ENCODE peak calls at places on chromosome 12, in four cellular contexts. R, L, A and U are unnamed samples.

GRCh38 chr12:89789862-89790261 is 81.2 kb upstream of the ATP2B1 start:
- DNase-seq in L (no peak), R (peak; percentile 43), A (no peak), U (no peak)

GRCh38 chr12:50637870-50638481 is 125.9 kb upstream of the ATF1 start:
- DNase-seq in R (no peak), L (no peak), A (peak; percentile 40), U (peak; percentile 35)

GRCh38 chr12:104498211-104498801 is 41.6 kb downstream of the CHST11 start:
- DNase-seq in A (no peak), R (no peak), L (peak; percentile 16), U (no peak)

GRCh38 chr12:46790066-46790465 is 35.7 kb downstream of the SLC38A4 start:
- DNase-seq in R (no peak), L (no peak), A (no peak), U (no peak)

GRCh38 chr12:68138480-68138879 is 21.1 kb downstream of the IFNG start:
- DNase-seq in A (no peak), R (no peak), L (no peak), U (no peak)

GRCh38 chr12:47711448-47711847 is 5.6 kb upstream of the RPAP3 start:
- DNase-seq in R (no peak), L (no peak), A (no peak), U (no peak)

GRCh38 chr12:60421741-60422140 is 825.9 kb downstream of the SLC16A7 start:
- DNase-seq in L (no peak), A (no peak), R (no peak), U (no peak)

GRCh38 chr12:82470906-82471512 is 112.7 kb downstream of the METTL25 start:
- DNase-seq in R (no peak), L (no peak), A (no peak), U (no peak)

GRCh38 chr12:48192861-48193260 is 9.4 kb downstream of the CCDC184 start:
- DNase-seq in R (no peak), L (no peak), A (no peak), U (no peak)

GRCh38 chr12:83216230-83216629 is 529.5 kb downstream of the TMTC2 start:
- DNase-seq in R (no peak), A (no peak), L (no peak), U (no peak)

GRCh38 chr12:84920331-84920730 is 7.7 kb upstream of the SLC6A15 start:
- DNase-seq in R (no peak), A (no peak), L (no peak), U (no peak)

GRCh38 chr12:15227004-15227679 is 5.9 kb upstream of the RERG start:
- DNase-seq in A (peak; percentile 42), L (peak; percentile 42), R (no peak), U (peak; percentile 33)

GRCh38 chr12:6310771-6311610 is 509 bp downstream of the PLEKHG6 start:
- DNase-seq in R (no peak), L (no peak), A (no peak), U (no peak)

GRCh38 chr12:14211829-14212455 is 153.5 kb upstream of the ATF7IP start:
- DNase-seq in A (no peak), L (no peak), R (no peak), U (no peak)

GRCh38 chr12:49227701-49228100 is 37.2 kb upstream of the TUBA1C start:
- DNase-seq in L (no peak), A (no peak), R (no peak), U (no peak)

GRCh38 chr12:6360080-6360571 is 15.2 kb downstream of the SCNN1A start:
- DNase-seq in A (peak; percentile 59), R (no peak), L (no peak), U (no peak)

GRCh38 chr12:15268927-15269552 is 47.8 kb upstream of the RERG start:
- DNase-seq in A (peak; percentile 64), L (peak; percentile 62), R (no peak), U (peak; percentile 62)

GRCh38 chr12:82525616-82526015 is 161.1 kb upstream of the TMTC2 start:
- DNase-seq in R (no peak), L (no peak), A (no peak), U (no peak)

GRCh38 chr12:123131879-123132402 is 18.9 kb downstream of the PITPNM2 start:
- DNase-seq in A (no peak), R (no peak), L (no peak), U (no peak)

GRCh38 chr12:54601841-54602240 is 13.4 kb upstream of the PPP1R1A start:
- DNase-seq in L (no peak), A (no peak), R (no peak), U (no peak)

GRCh38 chr12:6843118-6843902 is 2.6 kb downstream of the GNB3 start:
- DNase-seq in R (no peak), A (no peak), L (no peak), U (no peak)

GRCh38 chr12:93060666-93061413 is 131.7 kb upstream of the EEA1 start:
- DNase-seq in R (peak; percentile 21), L (no peak), A (peak; percentile 63), U (no peak)

GRCh38 chr12:104058796-104059195 is 5.5 kb upstream of the HCFC2 start:
- DNase-seq in R (no peak), L (no peak), A (no peak), U (no peak)

GRCh38 chr12:116861331-116861730 is 19.9 kb downstream of the HRK start:
- DNase-seq in A (no peak), R (peak; percentile 43), L (no peak), U (no peak)

GRCh38 chr12:43210437-43211197 is 341.4 kb downstream of the ADAMTS20 start:
- DNase-seq in A (no peak), R (peak; percentile 57), L (no peak), U (no peak)

GRCh38 chr12:114327765-114328164 is 78.2 kb downstream of the TBX5 start:
- DNase-seq in A (no peak), L (no peak), R (no peak), U (no peak)

GRCh38 chr12:80777587-80777986 is 60.9 kb downstream of the MYF5 start:
- DNase-seq in A (peak; percentile 6), R (no peak), L (no peak), U (no peak)

GRCh38 chr12:40701756-40702155 is 9.5 kb downstream of the CNTN1 start:
- DNase-seq in R (no peak), L (no peak), A (no peak), U (no peak)

GRCh38 chr12:94689002-94689645 is 38.8 kb upstream of the TMCC3 start:
- DNase-seq in L (no peak), A (no peak), R (no peak), U (no peak)

GRCh38 chr12:103626498-103626897 is 39.4 kb downstream of the STAB2 start:
- DNase-seq in L (no peak), A (peak; percentile 24), R (no peak), U (peak; percentile 67)

GRCh38 chr12:119693006-119693405 is 25.1 kb downstream of the PRKAB1 start:
- DNase-seq in L (no peak), A (no peak), R (no peak), U (no peak)

GRCh38 chr12:11838403-11838802 is 188.9 kb downstream of the ETV6 start:
- DNase-seq in R (no peak), L (no peak), A (no peak), U (no peak)

GRCh38 chr12:79512068-79512467 is 178.7 kb downstream of the PAWR start:
- DNase-seq in L (no peak), A (no peak), R (no peak), U (no peak)

GRCh38 chr12:1934831-1935230 is 16.4 kb upstream of the CACNA2D4 start:
- DNase-seq in R (no peak), L (no peak), A (no peak), U (no peak)

GRCh38 chr12:43847427-43847826 is 11.5 kb downstream of the TMEM117 start:
- DNase-seq in A (no peak), R (no peak), L (no peak), U (no peak)

GRCh38 chr12:124713436-124714082 is 146.1 kb upstream of the NCOR2 start:
- DNase-seq in L (no peak), A (no peak), R (peak; percentile 93), U (no peak)

DNA sequence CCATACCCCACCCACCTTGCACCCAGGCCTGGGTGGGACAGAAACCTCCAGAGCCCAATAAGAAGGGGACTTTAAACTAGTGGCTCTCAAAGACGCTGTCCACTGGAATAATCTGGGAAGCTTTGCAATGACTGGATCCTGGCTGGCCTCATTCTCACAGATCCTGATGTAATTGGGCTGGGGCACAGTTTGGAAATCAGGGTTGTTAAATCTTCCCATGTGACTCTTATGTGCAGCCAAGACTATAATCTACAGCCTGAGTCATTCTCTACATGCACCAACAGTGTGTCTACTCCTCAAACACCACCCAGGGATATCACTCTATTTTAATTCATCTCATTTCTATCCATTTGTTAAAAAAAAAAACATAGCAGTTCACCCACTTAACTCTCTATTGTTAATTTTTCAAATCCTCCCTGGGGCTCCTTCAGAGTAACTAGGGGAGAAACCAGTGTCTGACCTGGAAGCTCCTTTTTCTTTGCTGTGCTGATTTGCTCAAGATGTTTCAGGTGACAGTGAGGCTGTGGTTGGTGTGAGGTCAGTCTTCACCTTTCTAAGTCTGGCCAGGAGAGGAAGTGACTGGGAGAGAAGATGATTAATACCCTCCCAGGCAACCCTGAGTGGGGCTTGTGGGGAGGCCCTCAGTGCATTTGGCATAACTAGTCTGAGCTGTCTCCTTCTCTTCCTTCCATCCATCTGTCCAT is 211.6 kb upstream of the SFSWAP start:
- DNase-seq in A (no peak), L (no peak), R (no peak), U (no peak)
- TF ChIP-seq MAX in A (no peak), L (no peak), R (no peak), U (no peak)

DNA sequence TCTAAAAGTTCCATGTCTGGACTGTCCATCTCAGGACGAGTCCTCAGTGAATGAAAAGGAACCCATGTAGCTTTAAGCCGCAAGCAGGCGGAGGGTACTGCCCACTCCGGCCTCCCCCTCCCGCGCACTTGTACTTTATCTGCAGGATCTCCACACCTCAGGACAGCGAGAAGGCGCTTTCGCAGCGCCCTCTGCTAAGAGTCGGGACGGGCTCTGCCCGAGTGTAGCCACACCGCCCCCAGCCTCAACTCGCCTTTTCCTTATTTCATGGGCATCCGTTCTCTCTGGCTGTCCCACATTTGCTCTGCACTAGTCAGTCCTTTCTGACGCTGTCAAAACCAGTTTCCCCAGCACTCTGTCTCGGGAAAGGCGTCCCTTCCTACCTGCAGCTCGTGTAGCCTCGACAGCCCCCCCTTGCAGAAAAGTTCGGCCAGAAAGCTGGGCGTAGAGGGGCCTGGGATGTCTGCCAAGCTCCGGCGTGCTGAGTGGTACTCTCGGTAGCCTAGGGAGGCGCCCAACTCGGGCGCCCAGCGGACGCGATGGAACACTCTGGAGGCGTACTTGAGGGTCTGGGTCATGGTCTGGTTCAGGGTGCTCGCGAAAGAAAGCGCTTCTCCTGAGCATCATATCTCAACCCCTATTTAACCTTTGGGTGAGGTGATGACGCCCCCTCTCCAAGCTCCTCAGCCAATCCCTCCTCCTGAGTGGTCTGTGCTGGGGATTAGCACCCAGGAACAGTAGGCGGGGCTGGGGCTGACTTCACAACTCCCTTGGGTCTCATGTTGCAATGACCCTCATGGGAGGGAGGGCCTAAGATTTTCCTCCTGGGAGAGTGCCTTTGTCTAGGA is at the start of gene CYP27B1:
- DNase-seq in A (no peak), L (no peak), R (no peak), U (peak; percentile 54)
- TF ChIP-seq CTCF in A (no peak), L (no peak), R (no peak), U (no peak)

DNA sequence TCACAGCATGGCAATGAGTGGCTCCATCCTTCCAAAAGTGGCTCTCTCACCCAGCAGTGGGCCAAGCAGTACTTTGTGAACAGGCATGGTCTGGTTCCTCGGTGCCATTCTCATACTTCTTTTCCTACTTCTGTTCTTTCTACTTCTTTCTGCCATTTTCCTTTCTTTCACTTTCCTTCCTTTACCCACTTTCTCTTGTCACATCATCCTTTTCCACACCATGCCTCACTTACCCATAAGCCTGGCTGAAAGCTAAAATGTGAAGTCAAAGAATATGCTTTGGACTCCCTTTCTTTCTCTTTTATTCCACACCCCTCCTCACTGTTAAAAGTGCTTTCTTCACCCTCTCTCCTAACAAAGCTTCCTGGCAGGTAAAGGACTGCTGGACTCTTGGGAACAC is 57.0 kb downstream of the PTHLH start:
- DNase-seq in L (no peak), R (no peak), A (no peak), U (no peak)
- TF ChIP-seq RAD21 in L (no peak), R (no peak), A (no peak), U (no peak)

GRCh38 chr12:3236345-3237153 is 159.4 kb downstream of the TSPAN9 start:
- DNase-seq in A (peak; percentile 29), R (no peak), L (peak; percentile 42), U (peak; percentile 40)
- TF ChIP-seq MAX in A (no peak), R (no peak), L (peak; percentile 37), U (no peak)